ENCODE peak calls at places on chromosomes 2 and 18, in seven cellular contexts. B is Jurkat, Clone E6-1; E is psoas muscle; O is posterior vena cava; U is epithelial cell of esophagus; K is H7; G is NCI-H2081. Y is an unnamed sample.
A peak's percentile ranks its signal among the peaks of the same experiment; 100 is the strongest.

GRCh38 chr2:196823750-196824149 is 14.6 kb upstream of the C2orf66 start:
- DNase-seq in B (no peak), E (no peak), O (no peak), U (peak; percentile 80), K (no peak), G (no peak), Y (no peak)

GRCh38 chr2:46870051-46870839 is 45.4 kb downstream of the MCFD2 start:
- DNase-seq in B (no peak), E (no peak), O (no peak), U (no peak), K (peak; percentile 61), G (no peak), Y (no peak)

GRCh38 chr2:180705122-180705521 is 275.3 kb upstream of the UBE2E3 start:
- DNase-seq in B (no peak), E (no peak), O (no peak), U (peak; percentile 52), K (no peak), G (no peak), Y (no peak)

GRCh38 chr18:57437782-57438668 is 2.9 kb downstream of the ONECUT2 start:
- DNase-seq in B (peak; percentile 84), E (no peak), O (peak; percentile 83), U (peak; percentile 59), K (peak; percentile 94), G (peak; percentile 89), Y (peak; percentile 75)

GRCh38 chr2:160355080-160355479 is 138.5 kb downstream of the RBMS1 start:
- DNase-seq in B (no peak), E (no peak), O (no peak), U (peak; percentile 58), K (no peak), G (no peak), Y (no peak)

GRCh38 chr18:36279001-36279400 is 18.5 kb upstream of the FHOD3 start:
- DNase-seq in B (no peak), E (no peak), O (no peak), U (no peak), K (no peak), G (no peak), Y (no peak)

GRCh38 chr2:75548036-75548573 is 12.6 kb downstream of the EVA1A start:
- DNase-seq in B (no peak), E (no peak), O (no peak), U (peak; percentile 14), K (no peak), G (peak; percentile 52), Y (no peak)

GRCh38 chr2:165239230-165239629 is at the start of gene SCN2A:
- DNase-seq in B (peak; percentile 77), E (no peak), O (no peak), U (peak; percentile 81), K (no peak), G (peak; percentile 84), Y (peak; percentile 15)

GRCh38 chr2:51013060-51013746 is 18.7 kb downstream of the NRXN1 start:
- DNase-seq in B (no peak), E (no peak), O (no peak), U (peak; percentile 65), K (no peak), G (peak; percentile 100), Y (no peak)

GRCh38 chr2:230863442-230864121 is 1.2 kb upstream of the ITM2C start:
- DNase-seq in B (no peak), E (no peak), O (no peak), U (no peak), K (peak; percentile 22), G (no peak), Y (no peak)

GRCh38 chr2:184532541-184532940 is 65.8 kb upstream of the ZNF804A start:
- DNase-seq in B (no peak), E (no peak), O (no peak), U (no peak), K (no peak), G (no peak), Y (no peak)

GRCh38 chr2:112973156-112973555 is 4.7 kb upstream of the IL36G start:
- DNase-seq in B (no peak), E (no peak), O (no peak), U (peak; percentile 77), K (no peak), G (no peak), Y (no peak)

GRCh38 chr2:64990823-64991222 is 1.6 kb downstream of the SLC1A4 start:
- DNase-seq in B (no peak), E (no peak), O (no peak), U (no peak), K (no peak), G (no peak), Y (no peak)

GRCh38 chr2:15281681-15282080 is 279.5 kb downstream of the NBAS start:
- DNase-seq in B (no peak), E (no peak), O (no peak), U (no peak), K (no peak), G (no peak), Y (no peak)

GRCh38 chr18:58097127-58097906 is 53.3 kb downstream of the NEDD4L start:
- DNase-seq in B (no peak), E (no peak), O (no peak), U (no peak), K (no peak), G (no peak), Y (no peak)

GRCh38 chr2:2536416-2537056 is 205.5 kb upstream of the MYT1L start:
- DNase-seq in B (no peak), E (no peak), O (no peak), U (no peak), K (no peak), G (no peak), Y (no peak)

GRCh38 chr2:181466661-181467576 is 9.7 kb downstream of the ITGA4 start:
- DNase-seq in B (peak; percentile 68), E (peak; percentile 66), O (peak; percentile 84), U (peak; percentile 72), K (peak; percentile 13), G (peak; percentile 47), Y (peak; percentile 63)

GRCh38 chr2:27379840-27380625 is 501 bp downstream of the ZNF513 start:
- DNase-seq in B (peak; percentile 27), E (peak; percentile 89), O (peak; percentile 94), U (peak; percentile 37), K (no peak), G (peak; percentile 46), Y (peak; percentile 71)

GRCh38 chr2:21422724-21423522 is 299.2 kb downstream of the TDRD15 start:
- DNase-seq in B (no peak), E (no peak), O (no peak), U (no peak), K (no peak), G (peak; percentile 55), Y (no peak)

GRCh38 chr2:62578837-62579640 is 73.0 kb upstream of the TMEM17 start:
- DNase-seq in B (no peak), E (no peak), O (no peak), U (peak; percentile 95), K (no peak), G (no peak), Y (no peak)

GRCh38 chr18:49168970-49169619 is 218.3 kb upstream of the SMAD7 start:
- DNase-seq in B (no peak), E (no peak), O (no peak), U (peak; percentile 21), K (no peak), G (no peak), Y (no peak)

GRCh38 chr2:240498958-240499260 is 58.9 kb downstream of the ANKMY1 start:
- DNase-seq in B (no peak), E (no peak), O (peak; percentile 50), U (no peak), K (no peak), G (no peak), Y (no peak)

GRCh38 chr2:60515751-60516226 is 37.7 kb downstream of the BCL11A start:
- DNase-seq in B (no peak), E (no peak), O (no peak), U (peak; percentile 84), K (no peak), G (no peak), Y (no peak)

GRCh38 chr18:62128157-62128556 is 58.7 kb downstream of the PIGN start:
- DNase-seq in B (peak; percentile 3), E (no peak), O (no peak), U (peak; percentile 4), K (no peak), G (no peak), Y (no peak)

GRCh38 chr2:180520206-180520605 is 460.2 kb upstream of the UBE2E3 start:
- DNase-seq in B (no peak), E (no peak), O (no peak), U (peak; percentile 38), K (no peak), G (peak; percentile 58), Y (no peak)

GRCh38 chr2:41963661-41964525 is 83.9 kb upstream of the PKDCC start:
- DNase-seq in B (no peak), E (peak; percentile 59), O (peak; percentile 90), U (no peak), K (peak; percentile 60), G (peak; percentile 40), Y (peak; percentile 31)

GRCh38 chr2:223897669-223898314 is 47.3 kb downstream of the WDFY1 start:
- DNase-seq in B (no peak), E (no peak), O (no peak), U (no peak), K (no peak), G (no peak), Y (no peak)

GRCh38 chr2:10721344-10722251 is at the start of gene ATP6V1C2:
- DNase-seq in B (no peak), E (no peak), O (no peak), U (peak; percentile 45), K (peak; percentile 96), G (peak; percentile 66), Y (peak; percentile 51)